ENCODE peak calls at places on chromosome 1, in four cellular contexts. S is activated CD8-positive, alpha-beta T cell treated with anti-CD3 and anti-CD28 coated beads for 36 hours; T is progenitor cell of endocrine pancreas; F is heart right ventricle. W is an unnamed sample.

GRCh38 chr1:118339431-118340146 is 154.6 kb upstream of the SPAG17 start:
- DNase-seq in S (no peak), T (no peak), F (no peak), W (no peak)

GRCh38 chr1:111983500-111983899 is 6.0 kb downstream of the KCND3 start:
- DNase-seq in S (no peak), T (no peak), F (no peak), W (no peak)

GRCh38 chr1:94385354-94385947 is 32.7 kb upstream of the ABCD3 start:
- DNase-seq in S (no peak), T (no peak), F (no peak), W (no peak)

GRCh38 chr1:198892065-198892464 is 253.2 kb downstream of the PTPRC start:
- DNase-seq in S (no peak), T (no peak), F (no peak), W (no peak)

GRCh38 chr1:100034465-100034864 is 64.7 kb downstream of the SLC35A3 start:
- DNase-seq in S (no peak), T (no peak), F (no peak), W (no peak)

GRCh38 chr1:212225871-212226302 is 59.3 kb upstream of the PPP2R5A start:
- DNase-seq in S (no peak), T (no peak), F (no peak), W (no peak)

GRCh38 chr1:24643362-24644346 is 552 bp downstream of the SRRM1 start:
- DNase-seq in S (peak; percentile 43), T (no peak), F (peak; percentile 35), W (peak; percentile 59)

GRCh38 chr1:65626003-65626402 is 166.7 kb upstream of the PDE4B start:
- DNase-seq in S (no peak), T (no peak), F (no peak), W (no peak)

GRCh38 chr1:201930803-201931202 is 15.5 kb downstream of the LMOD1 start:
- DNase-seq in S (no peak), T (no peak), F (no peak), W (no peak)

GRCh38 chr1:156706647-156707008 is 1.2 kb upstream of the CRABP2 start:
- DNase-seq in S (no peak), T (no peak), F (peak; percentile 72), W (no peak)

GRCh38 chr1:67821263-67821662 is 12.0 kb downstream of the GNG12 start:
- DNase-seq in S (no peak), T (no peak), F (no peak), W (no peak)

GRCh38 chr1:89629146-89629545 is 3.8 kb upstream of the LRRC8C start:
- DNase-seq in S (no peak), T (no peak), F (no peak), W (no peak)

GRCh38 chr1:18064564-18064963 is 43.0 kb upstream of the IGSF21 start:
- DNase-seq in S (no peak), T (no peak), F (no peak), W (no peak)

GRCh38 chr1:228920791-228921190 is 185.5 kb downstream of the RHOU start:
- DNase-seq in S (no peak), T (no peak), F (no peak), W (no peak)

GRCh38 chr1:147603986-147604385 is 62.7 kb downstream of the BCL9 start:
- DNase-seq in S (no peak), T (no peak), F (no peak), W (no peak)

GRCh38 chr1:147598631-147599361 is 57.5 kb downstream of the BCL9 start:
- DNase-seq in S (peak; percentile 62), T (peak; percentile 48), F (no peak), W (no peak)

GRCh38 chr1:147599362-147600118 is 58.2 kb downstream of the BCL9 start:
- DNase-seq in S (peak; percentile 98), T (peak; percentile 98), F (peak; percentile 97), W (peak; percentile 89)

GRCh38 chr1:147597010-147597409 is 55.7 kb downstream of the BCL9 start:
- DNase-seq in S (no peak), T (no peak), F (no peak), W (no peak)

DNA sequence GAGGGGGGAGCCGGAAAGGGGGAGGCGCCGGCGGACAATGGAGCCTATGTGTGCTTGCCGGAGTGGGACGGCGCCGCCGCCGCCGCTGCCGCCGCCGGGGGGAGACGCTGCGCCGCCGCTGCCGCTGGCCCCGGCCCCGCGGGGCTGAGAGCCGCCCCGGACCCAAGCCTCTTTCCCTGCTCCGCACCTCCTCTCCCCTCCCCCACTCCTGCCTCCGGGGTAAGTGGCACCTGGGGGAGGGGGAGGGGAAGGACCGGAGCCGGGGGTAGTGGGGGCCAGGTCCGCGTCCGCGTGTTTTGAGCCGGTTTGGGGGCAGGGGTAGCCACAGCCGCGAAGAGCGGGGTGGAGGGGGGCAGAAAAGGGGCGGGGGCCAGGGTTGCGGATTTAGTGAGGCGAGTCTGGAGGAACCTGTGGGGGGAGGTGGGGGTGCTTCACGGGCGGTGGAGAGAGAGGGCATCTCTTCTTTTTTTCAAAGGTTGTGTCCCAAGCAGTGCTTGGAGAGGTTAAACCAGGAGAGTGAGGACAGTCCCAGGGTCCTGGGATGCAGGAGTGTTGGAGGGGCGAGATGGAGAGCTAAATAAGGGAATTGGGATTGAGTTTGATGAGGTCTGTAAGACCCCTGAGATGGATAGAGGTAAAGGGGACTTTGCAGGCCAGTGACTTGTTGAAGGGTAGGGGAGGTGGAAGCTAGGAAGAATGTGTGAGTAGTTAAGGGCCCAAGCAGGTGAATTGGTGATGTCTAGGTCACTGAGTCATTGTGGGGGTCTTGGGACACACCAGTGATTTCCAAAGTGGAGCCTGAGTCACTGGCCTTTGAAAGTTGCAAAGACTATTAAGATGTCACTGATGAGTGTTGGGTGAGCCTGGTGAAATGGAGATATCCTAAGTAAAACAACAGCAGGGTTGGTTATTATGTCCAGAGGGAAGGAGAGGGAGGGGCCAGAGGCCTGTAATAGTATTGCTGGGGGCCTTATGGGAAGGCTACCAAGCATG is 59.1 kb downstream of the BCL9 start:
- DNase-seq in S (peak; percentile 64), T (no peak), F (no peak), W (peak; percentile 60)
- TF ChIP-seq CTCF in S (no peak), T (peak; percentile 22), F (peak; percentile 25), W (no peak)

DNA sequence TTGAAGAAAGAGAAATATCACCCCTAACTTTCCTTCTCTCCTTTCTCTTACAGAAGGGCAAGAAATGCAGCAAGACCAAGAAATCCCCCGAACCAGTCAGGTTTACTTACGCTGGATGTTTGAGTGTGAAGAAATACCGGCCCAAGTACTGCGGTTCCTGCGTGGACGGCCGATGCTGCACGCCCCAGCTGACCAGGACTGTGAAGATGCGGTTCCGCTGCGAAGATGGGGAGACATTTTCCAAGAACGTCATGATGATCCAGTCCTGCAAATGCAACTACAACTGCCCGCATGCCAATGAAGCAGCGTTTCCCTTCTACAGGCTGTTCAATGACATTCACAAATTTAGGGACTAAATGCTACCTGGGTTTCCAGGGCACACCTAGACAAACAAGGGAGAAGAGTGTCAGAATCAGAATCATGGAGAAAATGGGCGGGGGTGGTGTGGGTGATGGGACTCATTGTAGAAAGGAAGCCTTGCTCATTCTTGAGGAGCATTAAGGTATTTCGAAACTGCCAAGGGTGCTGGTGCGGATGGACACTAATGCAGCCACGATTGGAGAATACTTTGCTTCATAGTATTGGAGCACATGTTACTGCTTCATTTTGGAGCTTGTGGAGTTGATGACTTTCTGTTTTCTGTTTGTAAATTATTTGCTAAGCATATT is 2.3 kb downstream of the CCN1 start:
- DNase-seq in S (no peak), T (no peak), F (no peak), W (no peak)
- TF ChIP-seq CTCF in S (no peak), T (no peak), F (no peak), W (no peak)

DNA sequence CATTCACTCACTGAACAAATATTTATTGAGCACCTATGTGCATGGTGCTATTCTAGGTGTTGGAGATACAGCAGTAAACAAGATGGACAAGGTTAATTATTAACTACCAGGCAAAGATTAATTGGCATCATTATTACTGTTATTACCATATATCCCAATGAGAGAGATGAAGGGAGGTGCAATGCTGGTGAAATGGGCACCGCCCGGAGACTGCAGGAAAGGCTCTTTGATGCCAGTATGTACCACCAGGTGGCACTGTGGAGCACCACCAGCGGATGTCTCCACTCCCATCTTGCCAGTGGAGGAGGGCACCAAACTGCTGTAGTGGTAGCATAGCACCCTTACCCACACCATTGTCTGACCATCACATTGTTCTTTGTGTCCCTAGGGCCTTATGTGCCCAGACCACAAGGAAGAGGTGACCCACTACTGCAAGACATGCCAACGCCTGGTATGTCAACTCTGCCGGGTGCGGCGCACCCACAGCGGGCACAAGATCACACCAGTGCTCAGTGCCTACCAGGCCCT is 3.0 kb downstream of the TRIM46 start:
- DNase-seq in S (peak; percentile 93), T (peak; percentile 73), F (peak; percentile 84), W (peak; percentile 75)
- TF ChIP-seq CTCF in S (peak; percentile 95), T (peak; percentile 92), F (peak; percentile 93), W (peak; percentile 92)

GRCh38 chr1:176745945-176746344 is 283.0 kb downstream of the PAPPA2 start:
- DNase-seq in S (no peak), T (no peak), F (no peak), W (no peak)
- TF ChIP-seq CTCF in S (no peak), T (no peak), F (peak; percentile 5), W (no peak)

W was measured in CD14-positive monocyte.